ENCODE peak calls at places on chromosomes 12 and 14, in four cellular contexts. One of them, this sample, is unnamed.
A peak's percentile ranks its signal among the peaks of the same experiment; 100 is the strongest.

GRCh38 chr14:78697341-78697740 is 527.2 kb downstream of the NRXN3 start:
- DNase-seq in prostate gland: no peak
- DNase-seq in CD8-positive, alpha-beta T cell: no peak
- DNase-seq in left ventricle myocardium inferior: no peak
- DNase-seq in this sample: no peak

GRCh38 chr12:106783515-106783914 is 9.0 kb downstream of the RIC8B start:
- DNase-seq in prostate gland: no peak
- DNase-seq in CD8-positive, alpha-beta T cell: no peak
- DNase-seq in left ventricle myocardium inferior: no peak
- DNase-seq in this sample: no peak

GRCh38 chr12:3125674-3126073 is 48.5 kb downstream of the TSPAN9 start:
- DNase-seq in prostate gland: no peak
- DNase-seq in CD8-positive, alpha-beta T cell: no peak
- DNase-seq in left ventricle myocardium inferior: no peak
- DNase-seq in this sample: no peak

GRCh38 chr12:119949145-119949544 is 39.9 kb upstream of the BICDL1 start:
- DNase-seq in prostate gland: no peak
- DNase-seq in CD8-positive, alpha-beta T cell: no peak
- DNase-seq in left ventricle myocardium inferior: no peak
- DNase-seq in this sample: no peak

GRCh38 chr12:94839347-94839746 is 164.2 kb downstream of the NDUFA12 start:
- DNase-seq in prostate gland: no peak
- DNase-seq in CD8-positive, alpha-beta T cell: no peak
- DNase-seq in left ventricle myocardium inferior: no peak
- DNase-seq in this sample: no peak

GRCh38 chr14:74691456-74691855 is 21.4 kb downstream of the AREL1 start:
- DNase-seq in prostate gland: no peak
- DNase-seq in CD8-positive, alpha-beta T cell: no peak
- DNase-seq in left ventricle myocardium inferior: no peak
- DNase-seq in this sample: no peak

GRCh38 chr14:23407516-23408306 is at the start of gene MYH6:
- DNase-seq in prostate gland: no peak
- DNase-seq in CD8-positive, alpha-beta T cell: no peak
- DNase-seq in left ventricle myocardium inferior: no peak
- DNase-seq in this sample: no peak

GRCh38 chr14:104512061-104512460 is 67.5 kb upstream of the C14orf180 start:
- DNase-seq in prostate gland: no peak
- DNase-seq in CD8-positive, alpha-beta T cell: no peak
- DNase-seq in left ventricle myocardium inferior: no peak
- DNase-seq in this sample: no peak

GRCh38 chr12:47725893-47726292 is 603 bp upstream of the ENDOU start:
- DNase-seq in prostate gland: no peak
- DNase-seq in CD8-positive, alpha-beta T cell: no peak
- DNase-seq in left ventricle myocardium inferior: no peak
- DNase-seq in this sample: no peak

GRCh38 chr12:116346751-116347150 is 69.3 kb upstream of the MED13L start:
- DNase-seq in prostate gland: no peak
- DNase-seq in CD8-positive, alpha-beta T cell: no peak
- DNase-seq in left ventricle myocardium inferior: no peak
- DNase-seq in this sample: no peak

GRCh38 chr14:94345344-94346072 is 22.4 kb upstream of the SERPINA6 start:
- DNase-seq in prostate gland: no peak
- DNase-seq in CD8-positive, alpha-beta T cell: no peak
- DNase-seq in left ventricle myocardium inferior: no peak
- DNase-seq in this sample: no peak

GRCh38 chr12:99079811-99080210 is 434.7 kb downstream of the APAF1 start:
- DNase-seq in prostate gland: no peak
- DNase-seq in CD8-positive, alpha-beta T cell: no peak
- DNase-seq in left ventricle myocardium inferior: no peak
- DNase-seq in this sample: no peak

GRCh38 chr12:16324772-16325171 is 22.7 kb upstream of the MGST1 start:
- DNase-seq in prostate gland: no peak
- DNase-seq in CD8-positive, alpha-beta T cell: no peak
- DNase-seq in left ventricle myocardium inferior: no peak
- DNase-seq in this sample: no peak

GRCh38 chr12:108360487-108360886 is 21.4 kb upstream of the CMKLR1 start:
- DNase-seq in prostate gland: no peak
- DNase-seq in CD8-positive, alpha-beta T cell: no peak
- DNase-seq in left ventricle myocardium inferior: no peak
- DNase-seq in this sample: no peak

GRCh38 chr12:12365931-12366431 is 9.1 kb downstream of the BORCS5 start:
- DNase-seq in prostate gland: no peak
- DNase-seq in CD8-positive, alpha-beta T cell: no peak
- DNase-seq in left ventricle myocardium inferior: no peak
- DNase-seq in this sample: no peak

GRCh38 chr14:29724991-29725390 is 202.7 kb downstream of the PRKD1 start:
- DNase-seq in prostate gland: no peak
- DNase-seq in CD8-positive, alpha-beta T cell: no peak
- DNase-seq in left ventricle myocardium inferior: no peak
- DNase-seq in this sample: no peak

GRCh38 chr14:101225116-101225728 is 321.7 kb upstream of the RTL1 start:
- DNase-seq in prostate gland: no peak
- DNase-seq in CD8-positive, alpha-beta T cell: no peak
- DNase-seq in left ventricle myocardium inferior: no peak
- DNase-seq in this sample: no peak

GRCh38 chr12:123960856-123961255 is 11.8 kb downstream of the CCDC92 start:
- DNase-seq in prostate gland: no peak
- DNase-seq in CD8-positive, alpha-beta T cell: no peak
- DNase-seq in left ventricle myocardium inferior: no peak
- DNase-seq in this sample: no peak

GRCh38 chr12:91178139-91178561 is 4.5 kb downstream of the DCN start:
- DNase-seq in prostate gland: no peak
- DNase-seq in CD8-positive, alpha-beta T cell: no peak
- DNase-seq in left ventricle myocardium inferior: no peak
- DNase-seq in this sample: no peak

GRCh38 chr14:24818054-24818822 is 184.2 kb upstream of the GZMB start:
- DNase-seq in prostate gland: no peak
- DNase-seq in CD8-positive, alpha-beta T cell: no peak
- DNase-seq in left ventricle myocardium inferior: no peak
- DNase-seq in this sample: no peak

GRCh38 chr14:50333010-50333409 is 20.9 kb downstream of the DMAC2L start:
- DNase-seq in prostate gland: no peak
- DNase-seq in CD8-positive, alpha-beta T cell: no peak
- DNase-seq in left ventricle myocardium inferior: peak; percentile 48
- DNase-seq in this sample: no peak

GRCh38 chr12:30013051-30013450 is 229.3 kb upstream of the TMTC1 start:
- DNase-seq in prostate gland: no peak
- DNase-seq in CD8-positive, alpha-beta T cell: no peak
- DNase-seq in left ventricle myocardium inferior: no peak
- DNase-seq in this sample: no peak

GRCh38 chr14:87334997-87335675 is 657.8 kb downstream of the GALC start:
- DNase-seq in prostate gland: no peak
- DNase-seq in CD8-positive, alpha-beta T cell: no peak
- DNase-seq in left ventricle myocardium inferior: no peak
- DNase-seq in this sample: no peak

GRCh38 chr12:19451196-19451595 is 11.9 kb downstream of the AEBP2 start:
- DNase-seq in prostate gland: no peak
- DNase-seq in CD8-positive, alpha-beta T cell: no peak
- DNase-seq in left ventricle myocardium inferior: no peak
- DNase-seq in this sample: no peak

GRCh38 chr12:112107728-112108447 is 695 bp downstream of the NAA25 start:
- DNase-seq in prostate gland: no peak
- DNase-seq in CD8-positive, alpha-beta T cell: no peak
- DNase-seq in left ventricle myocardium inferior: no peak
- DNase-seq in this sample: no peak

GRCh38 chr12:19830461-19830860 is 391.2 kb downstream of the AEBP2 start:
- DNase-seq in prostate gland: no peak
- DNase-seq in CD8-positive, alpha-beta T cell: no peak
- DNase-seq in left ventricle myocardium inferior: no peak
- DNase-seq in this sample: no peak

GRCh38 chr12:8860165-8860961 is 37.9 kb downstream of the A2ML1 start:
- DNase-seq in prostate gland: peak; percentile 44
- DNase-seq in CD8-positive, alpha-beta T cell: no peak
- DNase-seq in left ventricle myocardium inferior: peak; percentile 29
- DNase-seq in this sample: no peak

GRCh38 chr12:12661086-12661485 is 34.9 kb downstream of the GPR19 start:
- DNase-seq in prostate gland: no peak
- DNase-seq in CD8-positive, alpha-beta T cell: no peak
- DNase-seq in left ventricle myocardium inferior: no peak
- DNase-seq in this sample: no peak

GRCh38 chr12:67358686-67359374 is 89.7 kb downstream of the CAND1 start:
- DNase-seq in prostate gland: no peak
- DNase-seq in CD8-positive, alpha-beta T cell: no peak
- DNase-seq in left ventricle myocardium inferior: no peak
- DNase-seq in this sample: no peak

GRCh38 chr12:94175763-94176660 is 27.6 kb downstream of the PLXNC1 start:
- DNase-seq in prostate gland: no peak
- DNase-seq in CD8-positive, alpha-beta T cell: no peak
- DNase-seq in left ventricle myocardium inferior: no peak
- DNase-seq in this sample: no peak

GRCh38 chr14:67385618-67386017 is 25.5 kb downstream of the EIF2S1 start:
- DNase-seq in prostate gland: no peak
- DNase-seq in CD8-positive, alpha-beta T cell: no peak
- DNase-seq in left ventricle myocardium inferior: no peak
- DNase-seq in this sample: no peak

GRCh38 chr14:31867570-31867969 is 209.5 kb upstream of the ARHGAP5 start:
- DNase-seq in prostate gland: no peak
- DNase-seq in CD8-positive, alpha-beta T cell: no peak
- DNase-seq in left ventricle myocardium inferior: no peak
- DNase-seq in this sample: no peak

GRCh38 chr14:101964297-101965144 is at the start of gene DYNC1H1:
- DNase-seq in prostate gland: peak; percentile 91
- DNase-seq in CD8-positive, alpha-beta T cell: peak; percentile 75
- DNase-seq in left ventricle myocardium inferior: peak; percentile 97
- DNase-seq in this sample: peak; percentile 87

GRCh38 chr14:33469898-33470297 is 481.0 kb downstream of the EGLN3 start:
- DNase-seq in prostate gland: no peak
- DNase-seq in CD8-positive, alpha-beta T cell: no peak
- DNase-seq in left ventricle myocardium inferior: no peak
- DNase-seq in this sample: no peak

GRCh38 chr14:36373982-36374673 is 53.7 kb upstream of the MBIP start:
- DNase-seq in prostate gland: peak; percentile 67
- DNase-seq in CD8-positive, alpha-beta T cell: peak; percentile 22
- DNase-seq in left ventricle myocardium inferior: peak; percentile 26
- DNase-seq in this sample: peak; percentile 58

GRCh38 chr14:52876311-52876710 is 74.5 kb downstream of the FERMT2 start:
- DNase-seq in prostate gland: no peak
- DNase-seq in CD8-positive, alpha-beta T cell: no peak
- DNase-seq in left ventricle myocardium inferior: no peak
- DNase-seq in this sample: no peak

GRCh38 chr12:98595152-98595988 is 1.9 kb downstream of the SLC25A3 start:
- DNase-seq in prostate gland: no peak
- DNase-seq in CD8-positive, alpha-beta T cell: no peak
- DNase-seq in left ventricle myocardium inferior: no peak
- DNase-seq in this sample: no peak

GRCh38 chr14:31138301-31138700 is 69.3 kb downstream of the HECTD1 start:
- DNase-seq in prostate gland: no peak
- DNase-seq in CD8-positive, alpha-beta T cell: no peak
- DNase-seq in left ventricle myocardium inferior: no peak
- DNase-seq in this sample: no peak

GRCh38 chr12:89135976-89136634 is 216.2 kb downstream of the DUSP6 start:
- DNase-seq in prostate gland: no peak
- DNase-seq in CD8-positive, alpha-beta T cell: no peak
- DNase-seq in left ventricle myocardium inferior: no peak
- DNase-seq in this sample: no peak

GRCh38 chr14:42000450-42000849 is 393.8 kb downstream of the LRFN5 start:
- DNase-seq in prostate gland: no peak
- DNase-seq in CD8-positive, alpha-beta T cell: no peak
- DNase-seq in left ventricle myocardium inferior: no peak
- DNase-seq in this sample: no peak

GRCh38 chr14:40989260-40989659 is 617.4 kb upstream of the LRFN5 start:
- DNase-seq in prostate gland: no peak
- DNase-seq in CD8-positive, alpha-beta T cell: no peak
- DNase-seq in left ventricle myocardium inferior: no peak
- DNase-seq in this sample: no peak
- H3K9me3 ChIP-seq in prostate gland: no peaks in the 10 kb centered on the region
- H3K9me3 ChIP-seq in CD8-positive, alpha-beta T cell: no peaks in the 10 kb centered on the region
- H3K9me3 ChIP-seq in left ventricle myocardium inferior: peaks cover 35% of the 10 kb centered on the region
- H3K9me3 ChIP-seq in this sample: no peaks in the 10 kb centered on the region

GRCh38 chr14:69779088-69779487 is 12.1 kb downstream of the SRSF5 start:
- DNase-seq in prostate gland: no peak
- DNase-seq in CD8-positive, alpha-beta T cell: no peak
- DNase-seq in left ventricle myocardium inferior: no peak
- DNase-seq in this sample: no peak

GRCh38 chr14:69773571-69774276 is 6.8 kb downstream of the SRSF5 start:
- DNase-seq in prostate gland: no peak
- DNase-seq in CD8-positive, alpha-beta T cell: no peak
- DNase-seq in left ventricle myocardium inferior: no peak
- DNase-seq in this sample: no peak

GRCh38 chr14:69775012-69775411 is 8.1 kb downstream of the SRSF5 start:
- DNase-seq in prostate gland: no peak
- DNase-seq in CD8-positive, alpha-beta T cell: no peak
- DNase-seq in left ventricle myocardium inferior: no peak
- DNase-seq in this sample: no peak

GRCh38 chr14:69780092-69780491 is 13.2 kb downstream of the SRSF5 start:
- DNase-seq in prostate gland: no peak
- DNase-seq in CD8-positive, alpha-beta T cell: no peak
- DNase-seq in left ventricle myocardium inferior: no peak
- DNase-seq in this sample: no peak

DNA sequence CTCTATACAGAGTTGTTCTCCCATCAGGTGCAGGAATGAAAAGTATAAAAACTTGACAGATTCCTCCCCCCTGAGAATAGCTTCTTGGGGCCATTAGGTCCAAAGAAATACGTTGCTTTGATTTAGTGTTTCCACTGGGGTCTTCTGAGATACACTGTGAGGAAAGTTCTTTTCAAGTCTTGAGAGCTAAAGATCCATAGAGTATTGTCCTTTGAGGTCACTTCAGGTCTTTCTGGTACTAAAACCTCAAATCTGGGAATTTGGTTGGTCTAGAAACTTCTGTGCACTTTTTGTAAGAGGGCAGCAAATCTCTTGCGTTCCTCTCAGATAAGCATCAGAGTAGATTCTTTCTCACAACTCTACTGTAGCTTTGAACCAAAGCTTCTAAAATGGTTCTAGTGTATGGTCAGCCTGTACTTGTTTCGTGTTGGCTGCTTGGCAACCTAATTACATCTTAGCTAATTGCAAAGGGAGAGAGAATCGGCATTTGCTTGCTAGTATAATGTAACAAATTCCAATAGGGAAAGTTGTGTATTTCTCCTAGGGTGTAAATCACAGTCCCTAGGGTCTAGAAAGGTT is 10.0 kb downstream of the SRSF5 start:
- DNase-seq in prostate gland: no peak
- DNase-seq in CD8-positive, alpha-beta T cell: no peak
- DNase-seq in left ventricle myocardium inferior: no peak
- DNase-seq in this sample: no peak
- H3K9me3 ChIP-seq in prostate gland: no peaks in the 10 kb centered on the region
- H3K9me3 ChIP-seq in CD8-positive, alpha-beta T cell: no peaks in the 10 kb centered on the region
- H3K9me3 ChIP-seq in left ventricle myocardium inferior: no peaks in the 10 kb centered on the region
- H3K9me3 ChIP-seq in this sample: no peaks in the 10 kb centered on the region

GRCh38 chr14:45649051-45649450 is 396.0 kb upstream of the MIS18BP1 start:
- DNase-seq in prostate gland: no peak
- DNase-seq in CD8-positive, alpha-beta T cell: no peak
- DNase-seq in left ventricle myocardium inferior: no peak
- DNase-seq in this sample: no peak
- H3K9me3 ChIP-seq in prostate gland: no peaks in the 10 kb centered on the region
- H3K9me3 ChIP-seq in CD8-positive, alpha-beta T cell: no peaks in the 10 kb centered on the region
- H3K9me3 ChIP-seq in left ventricle myocardium inferior: peaks cover 6% of the 10 kb centered on the region
- H3K9me3 ChIP-seq in this sample: no peaks in the 10 kb centered on the region

GRCh38 chr14:106286697-106287290 is 760.4 kb downstream of the TMEM121 start:
- DNase-seq in prostate gland: no peak
- DNase-seq in CD8-positive, alpha-beta T cell: no peak
- DNase-seq in left ventricle myocardium inferior: no peak
- DNase-seq in this sample: no peak

GRCh38 chr14:106291626-106292025 is 765.2 kb downstream of the TMEM121 start:
- DNase-seq in prostate gland: no peak
- DNase-seq in CD8-positive, alpha-beta T cell: no peak
- DNase-seq in left ventricle myocardium inferior: no peak
- DNase-seq in this sample: no peak

GRCh38 chr14:106287506-106287905 is 761.1 kb downstream of the TMEM121 start:
- DNase-seq in prostate gland: no peak
- DNase-seq in CD8-positive, alpha-beta T cell: no peak
- DNase-seq in left ventricle myocardium inferior: no peak
- DNase-seq in this sample: no peak
- H3K9me3 ChIP-seq in prostate gland: no peaks in the 10 kb centered on the region
- H3K9me3 ChIP-seq in CD8-positive, alpha-beta T cell: no peaks in the 10 kb centered on the region
- H3K9me3 ChIP-seq in left ventricle myocardium inferior: peaks cover 10% of the 10 kb centered on the region
- H3K9me3 ChIP-seq in this sample: no peaks in the 10 kb centered on the region

This sample was measured in T-helper 17 cell.